ENCODE peak calls at places on chromosomes 11 and 22, in seven cellular contexts. P, W, G, H, B, S and L are unnamed samples.

GRCh38 chr22:48953830-48954229 is 873.8 kb downstream of the BRD1 start:
- DNase-seq in P (no peak), S (peak; percentile 14), B (no peak), W (peak; percentile 14), H (no peak), G (no peak), L (no peak)

GRCh38 chr11:88402192-88402715 is 64.7 kb upstream of the CTSC start:
- DNase-seq in B (peak; percentile 75), G (no peak), P (no peak), W (no peak), H (no peak), S (no peak), L (no peak)

GRCh38 chr11:48184452-48184851 is 32.2 kb upstream of the OR4B1 start:
- DNase-seq in G (no peak), B (no peak), W (no peak), S (no peak), P (no peak), H (no peak), L (no peak)

GRCh38 chr11:78138281-78138680 is 1.1 kb downstream of the ALG8 start:
- DNase-seq in B (no peak), G (no peak), P (no peak), H (no peak), S (no peak), W (no peak), L (no peak)

GRCh38 chr11:7577883-7578242 is 64.1 kb downstream of the PPFIBP2 start:
- DNase-seq in B (no peak), S (no peak), G (no peak), W (no peak), H (no peak), P (no peak), L (no peak)

GRCh38 chr11:107801641-107802040 is 56.9 kb downstream of the SLC35F2 start:
- DNase-seq in H (no peak), P (no peak), G (no peak), S (no peak), W (no peak), B (no peak), L (no peak)

GRCh38 chr11:113637636-113638035 is 68.5 kb downstream of the TMPRSS5 start:
- DNase-seq in G (no peak), P (no peak), S (no peak), H (no peak), W (no peak), B (no peak), L (no peak)

GRCh38 chr11:97963528-97964331 is 1057.0 kb upstream of the CNTN5 start:
- DNase-seq in S (no peak), G (no peak), P (no peak), B (no peak), W (no peak), H (no peak), L (no peak)

GRCh38 chr11:98495601-98496000 is 525.1 kb upstream of the CNTN5 start:
- DNase-seq in W (no peak), B (no peak), G (no peak), H (no peak), S (no peak), P (no peak), L (no peak)

GRCh38 chr11:69943066-69943465 is 123.8 kb upstream of the FGF3 start:
- DNase-seq in P (no peak), G (no peak), S (peak; percentile 34), B (no peak), H (no peak), W (no peak), L (no peak)

GRCh38 chr11:394034-394857 is at the start of gene PKP3:
- DNase-seq in W (no peak), S (peak; percentile 91), G (no peak), H (no peak), P (no peak), B (no peak), L (no peak)

GRCh38 chr11:25351091-25351803 is 854.4 kb downstream of the LUZP2 start:
- DNase-seq in W (no peak), B (no peak), G (no peak), P (no peak), S (no peak), H (no peak), L (no peak)

GRCh38 chr22:47634342-47634741 is 871.9 kb downstream of the TBC1D22A start:
- DNase-seq in W (no peak), H (no peak), G (no peak), P (no peak), B (no peak), S (no peak), L (no peak)

GRCh38 chr11:6390718-6391547 is 659 bp downstream of the SMPD1 start:
- DNase-seq in W (no peak), P (no peak), H (no peak), S (no peak), G (no peak), B (no peak), L (no peak)

GRCh38 chr22:36758792-36759271 is 17.1 kb downstream of the IFT27 start:
- DNase-seq in S (no peak), B (no peak), H (no peak), W (no peak), G (no peak), P (no peak), L (no peak)

GRCh38 chr11:2826679-2827056 is 58.9 kb downstream of the CDKN1C start:
- DNase-seq in W (no peak), H (no peak), B (no peak), P (no peak), G (no peak), S (no peak), L (no peak)

GRCh38 chr11:48056325-48057183 is 76.2 kb downstream of the PTPRJ start:
- DNase-seq in G (no peak), H (no peak), B (no peak), W (no peak), P (no peak), S (no peak), L (no peak)

GRCh38 chr11:8327761-8328192 is 64.1 kb upstream of the LMO1 start:
- DNase-seq in S (no peak), P (peak; percentile 81), W (no peak), G (no peak), H (no peak), B (no peak), L (peak; percentile 85)

GRCh38 chr22:46807458-46807857 is 45.0 kb downstream of the TBC1D22A start:
- DNase-seq in B (no peak), S (no peak), H (no peak), G (no peak), P (no peak), W (no peak), L (no peak)

DNA sequence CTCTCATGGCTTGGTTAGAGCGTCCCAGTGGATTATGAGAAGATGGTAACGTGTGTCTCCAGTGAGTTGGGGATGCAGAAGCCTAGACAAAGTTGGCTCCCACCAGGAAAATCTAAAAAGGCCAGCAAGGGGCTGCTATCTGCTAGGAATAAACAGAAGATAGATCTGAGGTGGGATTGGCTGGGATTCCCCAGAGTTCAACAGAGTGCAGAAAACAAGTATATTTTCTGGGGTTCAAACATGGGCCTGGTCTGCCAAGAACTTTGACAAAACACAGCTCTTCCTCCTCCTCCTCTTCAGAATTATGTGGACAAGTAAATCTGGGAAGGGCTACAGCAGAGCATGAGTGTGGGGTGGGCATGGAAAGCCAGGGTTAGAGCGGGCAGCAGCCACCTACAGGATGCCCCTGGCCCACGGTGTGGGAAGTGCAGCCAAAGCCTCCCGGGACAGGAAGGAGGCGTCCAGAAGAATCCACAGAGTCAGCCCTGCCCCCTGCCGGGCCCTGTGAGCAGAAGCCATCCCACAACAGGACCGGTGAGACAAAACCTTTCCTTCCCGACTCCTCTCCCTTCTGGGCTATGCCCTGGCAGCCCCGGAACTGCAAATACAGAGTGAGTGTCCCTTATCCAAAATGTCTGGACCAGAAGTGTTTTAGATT is 67.1 kb downstream of the CD82 start:
- DNase-seq in B (no peak), S (peak; percentile 33), P (peak; percentile 55), W (peak; percentile 54), H (no peak), G (peak; percentile 16), L (no peak)
- TF ChIP-seq CTCF in B (peak; percentile 33), S (no peak), P (peak; percentile 52), W (no peak), H (peak; percentile 31), G (no peak), L (peak; percentile 62)

DNA sequence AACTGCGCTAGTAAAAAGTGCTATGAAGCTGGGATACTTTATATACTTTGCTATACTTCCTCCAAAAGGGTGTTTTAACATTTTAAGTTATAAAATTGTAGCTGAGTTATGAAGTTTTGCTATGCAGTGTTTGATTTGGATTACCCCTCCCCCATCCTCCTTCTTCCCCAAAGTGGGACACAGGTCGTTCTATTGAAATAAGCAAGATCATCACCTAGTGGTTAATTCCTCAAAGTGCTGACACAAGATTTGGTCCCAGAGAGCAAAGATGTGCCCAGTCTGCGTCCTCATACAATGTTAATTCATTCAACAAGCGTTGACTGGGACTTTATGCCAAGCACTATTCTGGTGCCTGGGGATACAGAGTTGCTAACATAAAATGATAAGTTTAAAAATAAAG is 78.5 kb downstream of the SPON1 start:
- DNase-seq in H (no peak), G (no peak), P (no peak), S (no peak), B (no peak), W (no peak), L (no peak)
- TF ChIP-seq CTCF in H (no peak), G (peak; percentile 11), P (no peak), S (no peak), B (peak; percentile 42), W (no peak), L (no peak)

DNA sequence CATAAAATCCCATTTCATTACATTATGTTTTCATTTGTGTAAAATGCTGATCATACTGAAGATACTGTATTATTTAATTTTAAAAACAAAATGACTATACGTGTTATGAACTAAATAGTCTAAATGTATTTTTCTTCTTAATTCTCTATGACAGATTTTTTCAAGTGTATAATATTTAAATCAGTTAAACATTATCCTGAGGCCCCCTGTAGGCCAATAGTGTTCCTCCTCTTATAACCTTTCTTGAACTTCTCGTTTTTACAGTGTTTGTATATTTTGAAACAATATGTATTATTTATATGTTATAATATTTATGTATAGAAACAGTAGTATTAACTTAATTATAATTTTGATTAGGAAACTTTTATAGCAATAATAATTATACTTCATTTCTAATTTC is 151.1 kb upstream of the CHORDC1 start:
- DNase-seq in H (no peak), S (no peak), P (no peak), W (no peak), G (no peak), B (no peak), L (no peak)
- TF ChIP-seq CTCF in H (no peak), S (no peak), P (no peak), W (no peak), G (no peak), B (no peak), L (no peak)

DNA sequence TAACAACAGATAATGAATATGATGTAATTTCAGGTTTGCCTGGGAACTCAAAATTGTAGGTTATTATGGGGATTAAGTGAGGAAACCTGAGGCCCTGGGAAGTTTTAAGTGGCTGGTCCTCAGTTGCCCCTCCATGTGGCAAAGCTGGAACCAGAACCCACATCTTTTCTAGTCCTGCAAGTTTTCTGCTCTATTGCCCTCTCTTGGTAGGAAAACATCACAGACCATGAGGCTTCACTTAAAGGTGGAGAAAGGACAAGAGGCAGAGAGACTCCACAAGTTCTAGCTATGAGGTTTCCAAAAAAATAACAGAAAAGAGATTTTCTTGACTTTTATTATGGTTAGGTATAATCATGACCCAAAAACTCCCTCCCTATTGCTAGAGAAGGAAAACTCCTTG is 115.5 kb upstream of the DDI1 start:
- DNase-seq in H (no peak), G (no peak), S (no peak), B (no peak), W (no peak), P (no peak), L (no peak)
- TF ChIP-seq CTCF in H (no peak), G (no peak), S (no peak), B (no peak), W (no peak), P (no peak), L (no peak)

GRCh38 chr22:21982338-21982965 is at the start of gene TOP3B:
- DNase-seq in H (peak; percentile 73), B (peak; percentile 17), S (peak; percentile 88), G (peak; percentile 80), P (peak; percentile 93), W (peak; percentile 82), L (peak; percentile 90)
- TF ChIP-seq CTCF in H (no peak), B (no peak), S (no peak), G (peak; percentile 15), P (no peak), W (no peak), L (peak; percentile 19)